ENCODE peak calls at places on chromosomes 13 and 19, in ten cellular contexts. N is fibroblast of mammary gland, V is GM12865, U is psoas muscle, I is fibroblast of lung, A is pancreas, Y is IMR-90, T is foreskin fibroblast, X is PC-9, M is dorsolateral prefrontal cortex. D is an unnamed sample.
A peak's percentile ranks its signal among the peaks of the same experiment; 100 is the strongest.

GRCh38 chr13:112796190-112796915 is 106.5 kb downstream of the ATP11A start:
- DNase-seq in N (no peak), V (no peak), U (no peak), I (no peak), A (no peak), Y (no peak), T (no peak), X (no peak), M (no peak), D (no peak)

GRCh38 chr13:112781881-112782361 is 92.1 kb downstream of the ATP11A start:
- DNase-seq in N (no peak), V (no peak), U (peak; percentile 58), I (peak; percentile 47), A (no peak), Y (no peak), T (no peak), X (no peak), M (no peak), D (no peak)

GRCh38 chr13:98189841-98190505 is 12.9 kb upstream of the RNF113B start:
- DNase-seq in N (no peak), V (no peak), U (no peak), I (no peak), A (no peak), Y (no peak), T (no peak), X (no peak), M (no peak), D (no peak)

GRCh38 chr13:40480012-40480914 is 186.2 kb downstream of the FOXO1 start:
- DNase-seq in N (no peak), V (peak; percentile 19), U (no peak), I (no peak), A (peak; percentile 61), Y (no peak), T (no peak), X (no peak), M (no peak), D (no peak)

GRCh38 chr13:113584205-113584869 is at the start of gene TFDP1:
- DNase-seq in N (peak; percentile 81), V (peak; percentile 96), U (peak; percentile 63), I (peak; percentile 82), A (peak; percentile 56), Y (peak; percentile 79), T (peak; percentile 92), X (peak; percentile 81), M (peak; percentile 64), D (no peak)

GRCh38 chr13:90105881-90106496 is 1241.5 kb upstream of the MIR17HG start:
- DNase-seq in N (peak; percentile 7), V (no peak), U (no peak), I (peak; percentile 20), A (no peak), Y (no peak), T (peak; percentile 17), X (no peak), M (no peak), D (no peak)

GRCh38 chr13:78602561-78603239 is 652 bp downstream of the POU4F1 start:
- DNase-seq in N (no peak), V (peak; percentile 28), U (no peak), I (peak; percentile 14), A (no peak), Y (no peak), T (peak; percentile 15), X (no peak), M (no peak), D (no peak)

GRCh38 chr13:33817513-33817842 is 471 bp upstream of the RFC3 start:
- DNase-seq in N (no peak), V (no peak), U (no peak), I (no peak), A (no peak), Y (peak; percentile 2), T (no peak), X (no peak), M (no peak), D (no peak)

GRCh38 chr19:10173527-10173926 is 21.2 kb downstream of the DNMT1 start:
- DNase-seq in N (peak; percentile 49), V (no peak), U (no peak), I (peak; percentile 50), A (no peak), Y (peak; percentile 50), T (peak; percentile 75), X (peak; percentile 69), M (no peak), D (no peak)

GRCh38 chr19:8566855-8567254 is 10.4 kb downstream of the MYO1F start:
- DNase-seq in N (no peak), V (no peak), U (no peak), I (no peak), A (no peak), Y (no peak), T (no peak), X (peak; percentile 93), M (no peak), D (no peak)

GRCh38 chr19:23415561-23416191 is 20.4 kb upstream of the ZNF91 start:
- DNase-seq in N (no peak), V (no peak), U (no peak), I (no peak), A (no peak), Y (no peak), T (peak; percentile 13), X (no peak), M (no peak), D (no peak)

GRCh38 chr13:26228080-26228479 is 6.0 kb upstream of the RNF6 start:
- DNase-seq in N (no peak), V (no peak), U (no peak), I (no peak), A (no peak), Y (no peak), T (no peak), X (no peak), M (no peak), D (no peak)

GRCh38 chr19:7069042-7069903 is at the start of gene ZNF557:
- DNase-seq in N (peak; percentile 94), V (peak; percentile 99), U (peak; percentile 99), I (peak; percentile 96), A (peak; percentile 100), Y (peak; percentile 95), T (peak; percentile 99), X (peak; percentile 77), M (peak; percentile 99), D (peak; percentile 58)

DNA sequence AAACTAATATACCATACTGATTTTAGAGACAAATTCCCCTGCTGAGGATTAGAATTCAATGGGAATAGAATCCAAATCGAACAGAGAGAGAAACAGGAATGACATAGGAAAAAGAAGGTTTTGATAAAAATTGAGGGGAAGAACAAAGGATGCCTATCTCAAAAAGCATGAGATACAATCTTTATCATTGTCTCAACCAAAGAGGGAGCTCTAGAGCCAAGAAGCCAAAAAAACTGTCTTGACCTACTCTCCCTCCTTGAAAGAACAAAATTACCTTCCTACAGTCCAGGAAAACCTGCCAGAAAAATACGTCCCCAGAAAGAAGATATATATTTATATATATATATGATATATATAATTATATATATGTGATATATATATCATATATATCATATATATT is 39.2 kb upstream of the MIR17HG start:
- DNase-seq in N (no peak), V (peak; percentile 19), U (no peak), I (no peak), A (no peak), Y (no peak), T (no peak), X (no peak), M (no peak), D (no peak)
- TF ChIP-seq CTCF in N (no peak), V (peak; percentile 24), U (no peak), I (peak; percentile 20), A (no peak), Y (peak; percentile 2), T (no peak), X (no peak), M (no peak), D (no peak)

GRCh38 chr19:29524201-29524911 is 1.4 kb upstream of the VSTM2B start:
- DNase-seq in N (no peak), V (no peak), U (no peak), I (no peak), A (no peak), Y (no peak), T (no peak), X (no peak), M (no peak), D (no peak)
- H3K4me3 ChIP-seq in N (no peak overlapping the region), V (no peak overlapping the region), U (no peak overlapping the region), I (no peak overlapping the region), A (no peak overlapping the region), Y (no peak overlapping the region), T (no peak overlapping the region), X (no peak overlapping the region), M (peak overlapping the region; percentile 75), D (no peak overlapping the region)

DNA sequence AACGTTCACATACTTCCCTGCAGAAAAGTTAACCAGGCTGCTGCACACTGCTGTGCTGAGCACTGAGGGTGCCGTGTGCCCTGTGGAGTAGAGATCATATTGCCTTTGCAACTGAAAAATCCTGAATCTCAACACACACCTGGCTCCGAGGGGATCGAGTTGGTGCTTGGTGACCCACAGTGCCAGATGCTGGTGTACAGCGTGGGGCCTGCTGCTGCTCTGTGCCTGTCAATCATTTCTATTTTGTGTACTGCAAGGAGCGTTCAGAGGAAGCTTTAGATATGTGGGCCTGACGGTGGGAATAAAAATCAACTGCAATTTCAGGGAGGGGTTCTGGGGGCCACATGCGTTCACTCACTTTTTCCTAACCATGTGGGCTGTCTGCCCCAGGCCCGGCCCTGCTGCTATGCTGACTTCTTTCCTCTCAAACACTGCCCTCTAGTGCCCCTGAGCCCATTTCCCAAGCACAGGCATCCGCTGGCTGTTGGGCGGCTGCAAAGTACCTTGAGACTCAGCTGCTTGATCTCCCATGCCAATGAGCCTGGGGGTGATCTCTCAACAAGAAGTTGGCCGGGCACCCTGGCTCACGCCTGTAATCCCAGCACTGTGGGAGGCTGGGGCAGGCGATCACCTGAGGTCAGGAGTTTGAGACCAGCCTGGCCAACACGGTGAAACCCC is 9.7 kb upstream of the LENG8 start:
- DNase-seq in N (no peak), V (no peak), U (no peak), I (peak; percentile 28), A (peak; percentile 92), Y (no peak), T (peak; percentile 48), X (peak; percentile 61), M (peak; percentile 80), D (no peak)
- TF ChIP-seq CTCF in N (peak; percentile 41), V (peak; percentile 21), U (no peak), I (peak; percentile 56), A (peak; percentile 47), Y (peak; percentile 31), T (peak; percentile 32), X (peak; percentile 67), M (peak; percentile 76), D (peak; percentile 67)

GRCh38 chr19:17968376-17968775 is 1.5 kb downstream of the KCNN1 start:
- DNase-seq in N (no peak), V (no peak), U (no peak), I (no peak), A (no peak), Y (no peak), T (no peak), X (no peak), M (no peak), D (no peak)

GRCh38 chr19:17966115-17966455 is 822 bp upstream of the KCNN1 start:
- DNase-seq in N (no peak), V (no peak), U (no peak), I (no peak), A (no peak), Y (no peak), T (no peak), X (no peak), M (no peak), D (no peak)

GRCh38 chr19:17967258-17968051 is 548 bp downstream of the KCNN1 start:
- DNase-seq in N (no peak), V (no peak), U (no peak), I (no peak), A (no peak), Y (no peak), T (no peak), X (no peak), M (no peak), D (no peak)

GRCh38 chr19:17965370-17966114 is 1.4 kb upstream of the KCNN1 start:
- DNase-seq in N (no peak), V (no peak), U (no peak), I (no peak), A (no peak), Y (no peak), T (no peak), X (no peak), M (no peak), D (no peak)

GRCh38 chr19:17966497-17967257 is at the start of gene KCNN1:
- DNase-seq in N (no peak), V (no peak), U (no peak), I (no peak), A (no peak), Y (no peak), T (peak; percentile 12), X (no peak), M (peak; percentile 43), D (no peak)
- H3K4me3 ChIP-seq in N (no peak within 1 kb of the TSS), V (no peak within 1 kb of the TSS), U (peak within 1 kb of the TSS; percentile 38), I (no peak within 1 kb of the TSS), A (no peak within 1 kb of the TSS), Y (peak within 1 kb of the TSS; percentile 27), T (no peak within 1 kb of the TSS), X (no peak within 1 kb of the TSS), M (peak within 1 kb of the TSS; percentile 61), D (peak within 1 kb of the TSS; percentile 32)